ENCODE peak calls at places on chromosomes 2 and 18, in ten cellular contexts. J is caudate nucleus; R is CD4-positive, alpha-beta T cell; N is RCC 7860; U is AG10803; B is HT1080; W is pons; Y is posterior vena cava; I is B cell; S is stimulated activated CD4-positive, alpha-beta T cell treated with anti-CD3 and anti-CD28 coated beads, Interleukin-4, amount 100 ng/mL, for 48 hours. Z is an unnamed sample.
A peak's percentile ranks its signal among the peaks of the same experiment; 100 is the strongest.

GRCh38 chr2:206230060-206230890 is 44.2 kb upstream of the ZDBF2 start:
- DNase-seq in J (no peak), U (peak; percentile 9), R (no peak), S (no peak), Y (no peak), B (no peak), I (no peak), N (no peak), W (no peak), Z (no peak)

GRCh38 chr2:30527411-30527810 is 80.4 kb downstream of the LCLAT1 start:
- DNase-seq in N (no peak), J (no peak), I (no peak), S (no peak), Y (no peak), R (no peak), B (no peak), U (peak; percentile 31), W (no peak), Z (no peak)

GRCh38 chr2:9232886-9233285 is 26.3 kb downstream of the ASAP2 start:
- DNase-seq in W (no peak), R (no peak), I (no peak), S (no peak), Y (no peak), B (no peak), U (no peak), N (peak; percentile 84), J (no peak), Z (no peak)

GRCh38 chr2:69915050-69915945 is at the start of gene MXD1:
- DNase-seq in R (no peak), J (no peak), N (no peak), B (no peak), S (no peak), Y (no peak), W (no peak), I (no peak), U (no peak), Z (no peak)

GRCh38 chr2:238873401-238873801 is 25.5 kb downstream of the TWIST2 start:
- DNase-seq in J (no peak), S (no peak), Y (peak; percentile 76), N (no peak), B (no peak), I (no peak), U (no peak), W (no peak), R (no peak), Z (no peak)

GRCh38 chr18:46211816-46212215 is 107.6 kb downstream of the HAUS1 start:
- DNase-seq in S (no peak), W (no peak), N (peak; percentile 6), R (no peak), J (no peak), U (no peak), I (no peak), B (peak; percentile 28), Y (no peak), Z (no peak)

GRCh38 chr2:10864888-10865551 is 46.7 kb upstream of the KCNF1 start:
- DNase-seq in I (peak; percentile 39), W (no peak), J (no peak), R (no peak), B (no peak), N (no peak), S (peak; percentile 17), U (no peak), Y (no peak), Z (no peak)

GRCh38 chr2:226183550-226183949 is 616.1 kb downstream of the IRS1 start:
- DNase-seq in J (no peak), Y (no peak), U (peak; percentile 12), R (no peak), W (no peak), B (no peak), S (no peak), I (no peak), N (no peak), Z (no peak)

GRCh38 chr2:33093293-33093692 is 146.5 kb downstream of the LTBP1 start:
- DNase-seq in B (no peak), R (no peak), N (no peak), U (no peak), W (no peak), J (no peak), Y (no peak), I (no peak), S (no peak), Z (no peak)